ENCODE peak calls at places on chromosomes 16 and 17, in five cellular contexts. E is naive thymus-derived CD4-positive, alpha-beta T cell; J is IMR-90; G is fibroblast of lung; Q is HCT116. R is an unnamed sample.

GRCh38 chr17:67829331-67829730 is 4.0 kb downstream of the BPTF start:
- DNase-seq in E (no peak), J (no peak), G (peak; percentile 19), Q (no peak), R (no peak)

GRCh38 chr16:22625948-22626347 is 115.3 kb downstream of the NPIPB5 start:
- DNase-seq in E (no peak), J (no peak), G (peak; percentile 22), Q (no peak), R (no peak)

GRCh38 chr17:79478051-79478461 is 132.8 kb downstream of the RBFOX3 start:
- DNase-seq in E (no peak), J (no peak), G (peak; percentile 45), Q (no peak), R (no peak)

GRCh38 chr17:38728290-38728831 is 1.8 kb upstream of the CISD3 start:
- DNase-seq in E (peak; percentile 86), J (no peak), G (no peak), Q (no peak), R (no peak)

GRCh38 chr17:66667491-66668030 is 167.4 kb upstream of the CACNG5 start:
- DNase-seq in E (peak; percentile 61), J (no peak), G (no peak), Q (no peak), R (no peak)

GRCh38 chr16:3508736-3509135 is 7.9 kb downstream of the CLUAP1 start:
- DNase-seq in E (no peak), J (no peak), G (no peak), Q (no peak), R (no peak)

GRCh38 chr17:78997881-78998280 is 11.7 kb downstream of the CANT1 start:
- DNase-seq in E (no peak), J (no peak), G (no peak), Q (no peak), R (peak; percentile 72)

GRCh38 chr17:82942166-82943130 is 102.6 kb upstream of the ZNF750 start:
- DNase-seq in E (no peak), J (no peak), G (no peak), Q (no peak), R (peak; percentile 41)

GRCh38 chr17:33674685-33675084 is 381.6 kb upstream of the ASIC2 start:
- DNase-seq in E (peak; percentile 19), J (peak; percentile 55), G (peak; percentile 27), Q (peak; percentile 1), R (no peak)

GRCh38 chr17:76879254-76879653 is 11.1 kb downstream of the MGAT5B start:
- DNase-seq in E (no peak), J (no peak), G (no peak), Q (no peak), R (no peak)

GRCh38 chr17:66302761-66303626 is 581 bp downstream of the PRKCA start:
- DNase-seq in E (peak; percentile 49), J (peak; percentile 42), G (peak; percentile 63), Q (no peak), R (no peak)

GRCh38 chr17:75899767-75900468 is 3.2 kb upstream of the TRIM65 start:
- DNase-seq in E (no peak), J (no peak), G (no peak), Q (no peak), R (no peak)

GRCh38 chr17:38418069-38418692 is 10.1 kb upstream of the ARHGAP23 start:
- DNase-seq in E (no peak), J (no peak), G (no peak), Q (no peak), R (no peak)

GRCh38 chr16:86306046-86306644 is 204.2 kb upstream of the FOXF1 start:
- DNase-seq in E (no peak), J (peak; percentile 88), G (peak; percentile 47), Q (no peak), R (no peak)

GRCh38 chr16:28308794-28309535 is 16.6 kb downstream of the SBK1 start:
- DNase-seq in E (no peak), J (no peak), G (no peak), Q (no peak), R (no peak)

GRCh38 chr17:41690497-41690896 is 1.8 kb downstream of the EIF1 start:
- DNase-seq in E (peak; percentile 25), J (no peak), G (no peak), Q (no peak), R (no peak)

DNA sequence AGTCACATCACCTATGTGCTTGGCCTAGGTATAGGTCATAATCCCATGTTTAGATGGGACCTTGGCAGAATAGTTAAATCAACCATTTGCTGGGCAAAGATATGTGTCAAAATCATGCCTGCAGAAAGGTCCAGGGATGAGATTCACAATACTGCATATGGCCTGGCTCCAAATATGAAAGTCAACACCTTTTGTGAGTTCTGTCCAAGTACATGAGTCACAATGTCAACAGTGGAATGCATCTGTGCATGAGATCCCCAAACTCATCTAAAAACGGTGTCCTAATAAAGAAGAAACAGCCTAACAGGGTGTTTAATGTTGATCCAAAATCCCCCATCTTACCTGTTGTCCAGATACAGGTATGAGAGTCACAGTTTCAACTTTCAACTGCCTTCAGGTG is 1847.5 kb downstream of the TP53TG3F start:
- DNase-seq in E (no peak), J (no peak), G (no peak), Q (no peak), R (no peak)
- H3K27ac ChIP-seq in E (no peak overlapping the region), J (no peak overlapping the region), G (no peak overlapping the region), Q (no peak overlapping the region), R (no peak overlapping the region)

DNA sequence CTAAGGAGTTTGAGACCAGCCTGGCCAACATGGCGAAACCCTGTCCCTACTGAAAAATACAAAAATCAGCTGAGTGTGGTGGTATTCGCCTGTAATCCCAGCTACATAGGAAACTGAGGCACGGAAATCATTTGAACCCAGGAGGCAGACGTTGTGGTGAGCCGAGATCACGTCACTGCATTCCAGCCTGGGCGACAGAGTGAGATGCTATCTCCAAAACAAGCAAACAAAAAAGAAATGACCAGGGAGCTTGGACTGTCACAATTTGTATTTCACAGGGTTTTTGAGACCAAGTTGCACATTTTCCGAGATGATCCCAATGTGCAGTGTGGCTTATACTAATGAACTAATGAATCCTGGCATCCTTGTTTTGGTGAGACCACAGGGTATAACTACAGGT is 156.5 kb downstream of the SLC39A11 start:
- DNase-seq in E (no peak), J (no peak), G (no peak), Q (no peak), R (no peak)
- H3K4me3 ChIP-seq in E (no peak overlapping the region), J (no peak overlapping the region), G (no peak overlapping the region), Q (no peak overlapping the region), R (no peak overlapping the region)

DNA sequence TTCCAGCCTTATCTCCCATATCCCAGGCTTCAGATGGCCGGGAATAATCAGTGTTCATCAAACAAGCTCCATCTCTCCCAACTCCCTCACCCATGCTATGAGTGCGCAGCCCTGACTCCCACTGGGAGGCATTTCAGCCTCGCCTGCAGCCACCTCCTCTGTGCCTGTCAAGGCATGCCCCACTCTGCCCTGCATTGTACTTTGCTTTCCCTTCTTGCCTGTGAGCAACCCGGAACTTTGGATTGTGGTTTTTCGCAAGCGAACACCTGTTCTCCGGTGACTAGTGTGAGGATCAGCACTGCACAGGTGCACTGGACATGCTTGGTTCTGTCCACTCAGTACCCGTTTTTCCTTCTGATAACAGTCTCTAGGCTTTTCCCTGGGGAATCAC is 9.2 kb downstream of the CHST6 start:
- DNase-seq in E (no peak), J (no peak), G (no peak), Q (no peak), R (no peak)
- H3K27ac ChIP-seq in E (no peak overlapping the region), J (no peak overlapping the region), G (no peak overlapping the region), Q (peak overlapping the region; percentile 99), R (no peak overlapping the region)

GRCh38 chr17:18862011-18862410 is 4.1 kb downstream of the PRPSAP2 start:
- DNase-seq in E (no peak), J (no peak), G (no peak), Q (no peak), R (peak; percentile 28)
- H3K4me3 ChIP-seq in E (no peak overlapping the region), J (no peak overlapping the region), G (no peak overlapping the region), Q (no peak overlapping the region), R (no peak overlapping the region)

GRCh38 chr16:54929090-54930033 is 1.3 kb upstream of the IRX5 start:
- DNase-seq in E (peak; percentile 92), J (peak; percentile 94), G (peak; percentile 97), Q (peak; percentile 87), R (peak; percentile 100)
- H3K27ac ChIP-seq in E (no peak overlapping the region), J (no peak overlapping the region), G (no peak overlapping the region), Q (peak overlapping the region; percentile 76), R (peak overlapping the region; percentile 92)

DNA sequence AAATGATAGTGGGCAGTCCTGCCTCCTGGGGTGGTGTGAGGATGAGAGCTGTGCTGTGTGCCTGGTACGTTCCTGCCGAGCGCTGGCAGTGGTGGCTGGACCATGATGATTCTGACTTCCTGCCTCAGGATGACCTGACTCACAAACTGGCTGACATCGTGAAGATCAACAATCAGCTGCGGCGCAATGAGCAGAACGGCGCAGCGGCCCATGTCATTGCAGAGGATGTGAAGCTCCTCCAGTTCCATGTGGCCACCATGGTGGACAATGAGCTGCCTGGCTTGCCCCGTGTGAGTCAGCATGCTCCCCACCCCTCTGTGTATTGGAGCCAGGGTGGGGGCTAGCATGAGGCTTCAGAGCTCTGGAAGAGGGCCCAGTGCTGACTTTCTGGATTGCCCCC is 13.1 kb downstream of the POLR2A start:
- DNase-seq in E (no peak), J (no peak), G (no peak), Q (no peak), R (no peak)
- H3K4me3 ChIP-seq in E (no peak overlapping the region), J (no peak overlapping the region), G (no peak overlapping the region), Q (no peak overlapping the region), R (no peak overlapping the region)